ENCODE peak calls at places on chromosome 3, in nine cellular contexts. H, G, P, W, V, F, Y, O and I are unnamed samples.

GRCh38 chr3:108227131-108227530 is 4.9 kb upstream of the IFT57 start:
- DNase-seq in H (no peak), G (no peak), P (no peak), W (no peak), V (no peak), F (no peak), Y (no peak), O (no peak), I (no peak)

GRCh38 chr3:81492048-81492447 is 269.4 kb downstream of the GBE1 start:
- DNase-seq in H (peak), G (no peak), P (no peak), W (no peak), V (no peak), F (no peak), Y (no peak), O (peak), I (no peak)

GRCh38 chr3:66638717-66639116 is 137.9 kb upstream of the LRIG1 start:
- DNase-seq in H (no peak), G (no peak), P (no peak), W (no peak), V (no peak), F (no peak), Y (no peak), O (no peak), I (no peak)

GRCh38 chr3:178201714-178202113 is 334.5 kb upstream of the KCNMB2 start:
- DNase-seq in H (no peak), G (no peak), P (no peak), W (no peak), V (no peak), F (no peak), Y (no peak), O (no peak), I (no peak)

GRCh38 chr3:106331636-106332035 is 462.8 kb upstream of the CBLB start:
- DNase-seq in H (no peak), G (no peak), P (no peak), W (no peak), V (no peak), F (no peak), Y (no peak), O (no peak), I (no peak)

GRCh38 chr3:62051506-62051905 is 321.8 kb downstream of the FEZF2 start:
- DNase-seq in H (no peak), G (no peak), P (no peak), W (peak), V (no peak), F (no peak), Y (peak), O (no peak), I (no peak)

GRCh38 chr3:52495777-52496602 is 852 bp downstream of the STAB1 start:
- DNase-seq in H (no peak), G (no peak), P (peak), W (no peak), V (no peak), F (no peak), Y (no peak), O (peak), I (no peak)

GRCh38 chr3:62367735-62368704 is 5.3 kb downstream of the FEZF2 start:
- DNase-seq in H (no peak), G (no peak), P (no peak), W (no peak), V (no peak), F (no peak), Y (no peak), O (no peak), I (no peak)

GRCh38 chr3:72782521-72782920 is 65.7 kb downstream of the SHQ1 start:
- DNase-seq in H (no peak), G (no peak), P (no peak), W (no peak), V (no peak), F (no peak), Y (no peak), O (no peak), I (no peak)

GRCh38 chr3:151234825-151235224 is 31.8 kb upstream of the GPR171 start:
- DNase-seq in H (no peak), G (no peak), P (no peak), W (no peak), V (no peak), F (no peak), Y (no peak), O (no peak), I (no peak)

GRCh38 chr3:20462723-20463122 is 276.7 kb upstream of the SGO1 start:
- DNase-seq in H (no peak), G (no peak), P (no peak), W (no peak), V (no peak), F (no peak), Y (no peak), O (no peak), I (no peak)

GRCh38 chr3:187014417-187014864 is 84.1 kb downstream of the ST6GAL1 start:
- DNase-seq in H (no peak), G (no peak), P (no peak), W (no peak), V (no peak), F (no peak), Y (no peak), O (peak), I (no peak)

GRCh38 chr3:160448845-160449659 is 534 bp downstream of the TRIM59 start:
- DNase-seq in H (peak), G (no peak), P (no peak), W (peak), V (peak), F (peak), Y (peak), O (no peak), I (no peak)

GRCh38 chr3:9809615-9810356 is at the start of gene TTLL3:
- DNase-seq in H (peak), G (peak), P (peak), W (peak), V (peak), F (peak), Y (peak), O (peak), I (peak)

GRCh38 chr3:95218484-95218883 is 1155.6 kb downstream of the NSUN3 start:
- DNase-seq in H (no peak), G (no peak), P (no peak), W (no peak), V (no peak), F (no peak), Y (no peak), O (no peak), I (no peak)

GRCh38 chr3:177195242-177195940 is 1.9 kb downstream of the TBL1XR1 start:
- DNase-seq in H (no peak), G (no peak), P (peak), W (peak), V (no peak), F (no peak), Y (no peak), O (no peak), I (no peak)

GRCh38 chr3:12624056-12624455 is 39.9 kb downstream of the RAF1 start:
- DNase-seq in H (no peak), G (no peak), P (no peak), W (no peak), V (no peak), F (no peak), Y (no peak), O (no peak), I (no peak)

GRCh38 chr3:114646521-114646920 is 352.7 kb downstream of the TIGIT start:
- DNase-seq in H (no peak), G (no peak), P (no peak), W (no peak), V (no peak), F (no peak), Y (no peak), O (no peak), I (no peak)

GRCh38 chr3:114640126-114640525 is 346.3 kb downstream of the TIGIT start:
- DNase-seq in H (no peak), G (no peak), P (no peak), W (no peak), V (no peak), F (no peak), Y (no peak), O (no peak), I (no peak)

GRCh38 chr3:114643342-114643741 is 349.5 kb downstream of the TIGIT start:
- DNase-seq in H (no peak), G (no peak), P (no peak), W (no peak), V (no peak), F (no peak), Y (no peak), O (no peak), I (no peak)

GRCh38 chr3:114645392-114645791 is 351.6 kb downstream of the TIGIT start:
- DNase-seq in H (no peak), G (no peak), P (no peak), W (no peak), V (no peak), F (no peak), Y (no peak), O (peak), I (no peak)

GRCh38 chr3:114644372-114644771 is 350.5 kb downstream of the TIGIT start:
- DNase-seq in H (no peak), G (no peak), P (no peak), W (no peak), V (no peak), F (no peak), Y (no peak), O (no peak), I (no peak)
- TF ChIP-seq CTCF in H (no peak), G (no peak), P (no peak), W (no peak), V (no peak), F (no peak), Y (no peak), O (no peak), I (no peak)

GRCh38 chr3:5231536-5231935 is 44.0 kb downstream of the EDEM1 start:
- DNase-seq in H (no peak), G (no peak), P (no peak), W (no peak), V (no peak), F (no peak), Y (no peak), O (no peak), I (no peak)

GRCh38 chr3:5233026-5233425 is 45.5 kb downstream of the EDEM1 start:
- DNase-seq in H (no peak), G (no peak), P (no peak), W (no peak), V (no peak), F (no peak), Y (no peak), O (no peak), I (no peak)

GRCh38 chr3:5231067-5231466 is 43.6 kb downstream of the EDEM1 start:
- DNase-seq in H (no peak), G (no peak), P (no peak), W (no peak), V (no peak), F (no peak), Y (no peak), O (no peak), I (no peak)

GRCh38 chr3:5235655-5236054 is 48.1 kb downstream of the EDEM1 start:
- DNase-seq in H (no peak), G (no peak), P (no peak), W (no peak), V (no peak), F (no peak), Y (no peak), O (no peak), I (no peak)

GRCh38 chr3:5232570-5232969 is 45.1 kb downstream of the EDEM1 start:
- DNase-seq in H (no peak), G (no peak), P (no peak), W (no peak), V (no peak), F (no peak), Y (peak), O (no peak), I (no peak)
- TF ChIP-seq CTCF in H (no peak), G (no peak), P (no peak), W (no peak), V (no peak), F (no peak), Y (no peak), O (no peak), I (no peak)

GRCh38 chr3:98114264-98114663 is 16.3 kb upstream of the OR5H1 start:
- DNase-seq in H (no peak), G (no peak), P (no peak), W (no peak), V (no peak), F (no peak), Y (peak), O (no peak), I (no peak)
- TF ChIP-seq CTCF in H (no peak), G (no peak), P (no peak), W (no peak), V (no peak), F (no peak), Y (no peak), O (no peak), I (no peak)

GRCh38 chr3:41710646-41711388 is 251.1 kb downstream of the ULK4 start:
- DNase-seq in H (peak), G (no peak), P (no peak), W (no peak), V (no peak), F (no peak), Y (peak), O (peak), I (no peak)

GRCh38 chr3:41717591-41718093 is 244.3 kb downstream of the ULK4 start:
- DNase-seq in H (no peak), G (no peak), P (no peak), W (no peak), V (no peak), F (no peak), Y (no peak), O (no peak), I (no peak)

GRCh38 chr3:41711656-41712055 is 250.2 kb downstream of the ULK4 start:
- DNase-seq in H (no peak), G (no peak), P (no peak), W (no peak), V (no peak), F (no peak), Y (no peak), O (peak), I (no peak)

GRCh38 chr3:41715376-41715775 is 246.5 kb downstream of the ULK4 start:
- DNase-seq in H (no peak), G (no peak), P (no peak), W (no peak), V (no peak), F (no peak), Y (no peak), O (no peak), I (no peak)

GRCh38 chr3:41716391-41716910 is 245.5 kb downstream of the ULK4 start:
- DNase-seq in H (no peak), G (no peak), P (no peak), W (no peak), V (no peak), F (no peak), Y (no peak), O (no peak), I (no peak)
- TF ChIP-seq CTCF in H (peak), G (no peak), P (no peak), W (peak), V (no peak), F (no peak), Y (peak), O (peak), I (peak)